ENCODE peak calls at places on chromosomes 6 and 20, in seven cellular contexts. One of them, this sample, is unnamed.

GRCh38 chr6:43276180-43277082 is 21.6 kb upstream of the SLC22A7 start:
- DNase-seq in activated T-helper 2 cell treated with anti-CD3 and anti-CD28 coated beads, Interferon-gamma antibody, Interleukin-2, Interleukin-4, amounts not matched to agents 10 μg/mL and 5 μg/mL and 100 μg/mL, durations not matched to agents 14 hours and 24 hours and 36 hours: peak
- DNase-seq in Karpas-422: no peak
- DNase-seq in ascending aorta: no peak
- DNase-seq in KBM-7: no peak
- DNase-seq in NCI-H446: no peak
- DNase-seq in AG10803: peak
- DNase-seq in this sample: no peak

GRCh38 chr20:58362970-58363369 is 26.1 kb upstream of the VAPB start:
- DNase-seq in activated T-helper 2 cell treated with anti-CD3 and anti-CD28 coated beads, Interferon-gamma antibody, Interleukin-2, Interleukin-4, amounts not matched to agents 10 μg/mL and 5 μg/mL and 100 μg/mL, durations not matched to agents 14 hours and 24 hours and 36 hours: no peak
- DNase-seq in Karpas-422: no peak
- DNase-seq in ascending aorta: no peak
- DNase-seq in KBM-7: no peak
- DNase-seq in NCI-H446: no peak
- DNase-seq in AG10803: no peak
- DNase-seq in this sample: no peak

GRCh38 chr6:139060332-139060731 is 31.8 kb downstream of the ABRACL start:
- DNase-seq in activated T-helper 2 cell treated with anti-CD3 and anti-CD28 coated beads, Interferon-gamma antibody, Interleukin-2, Interleukin-4, amounts not matched to agents 10 μg/mL and 5 μg/mL and 100 μg/mL, durations not matched to agents 14 hours and 24 hours and 36 hours: no peak
- DNase-seq in Karpas-422: no peak
- DNase-seq in ascending aorta: no peak
- DNase-seq in KBM-7: no peak
- DNase-seq in NCI-H446: no peak
- DNase-seq in AG10803: peak
- DNase-seq in this sample: no peak

GRCh38 chr6:165662671-165663282 is at the start of gene PDE10A:
- DNase-seq in activated T-helper 2 cell treated with anti-CD3 and anti-CD28 coated beads, Interferon-gamma antibody, Interleukin-2, Interleukin-4, amounts not matched to agents 10 μg/mL and 5 μg/mL and 100 μg/mL, durations not matched to agents 14 hours and 24 hours and 36 hours: no peak
- DNase-seq in Karpas-422: no peak
- DNase-seq in ascending aorta: no peak
- DNase-seq in KBM-7: no peak
- DNase-seq in NCI-H446: no peak
- DNase-seq in AG10803: peak
- DNase-seq in this sample: no peak

GRCh38 chr20:48476854-48477253 is 350.9 kb downstream of the PREX1 start:
- DNase-seq in activated T-helper 2 cell treated with anti-CD3 and anti-CD28 coated beads, Interferon-gamma antibody, Interleukin-2, Interleukin-4, amounts not matched to agents 10 μg/mL and 5 μg/mL and 100 μg/mL, durations not matched to agents 14 hours and 24 hours and 36 hours: no peak
- DNase-seq in Karpas-422: no peak
- DNase-seq in ascending aorta: no peak
- DNase-seq in KBM-7: no peak
- DNase-seq in NCI-H446: no peak
- DNase-seq in AG10803: no peak
- DNase-seq in this sample: no peak

GRCh38 chr20:1819311-1820136 is 75.7 kb upstream of the SIRPA start:
- DNase-seq in activated T-helper 2 cell treated with anti-CD3 and anti-CD28 coated beads, Interferon-gamma antibody, Interleukin-2, Interleukin-4, amounts not matched to agents 10 μg/mL and 5 μg/mL and 100 μg/mL, durations not matched to agents 14 hours and 24 hours and 36 hours: no peak
- DNase-seq in Karpas-422: no peak
- DNase-seq in ascending aorta: peak
- DNase-seq in KBM-7: peak
- DNase-seq in NCI-H446: no peak
- DNase-seq in AG10803: no peak
- DNase-seq in this sample: peak

GRCh38 chr6:159400806-159401205 is 231.6 kb downstream of the FNDC1 start:
- DNase-seq in activated T-helper 2 cell treated with anti-CD3 and anti-CD28 coated beads, Interferon-gamma antibody, Interleukin-2, Interleukin-4, amounts not matched to agents 10 μg/mL and 5 μg/mL and 100 μg/mL, durations not matched to agents 14 hours and 24 hours and 36 hours: no peak
- DNase-seq in Karpas-422: no peak
- DNase-seq in ascending aorta: no peak
- DNase-seq in KBM-7: no peak
- DNase-seq in NCI-H446: no peak
- DNase-seq in AG10803: no peak
- DNase-seq in this sample: no peak

GRCh38 chr20:50257860-50258259 is 67.2 kb downstream of the CEBPB start:
- DNase-seq in activated T-helper 2 cell treated with anti-CD3 and anti-CD28 coated beads, Interferon-gamma antibody, Interleukin-2, Interleukin-4, amounts not matched to agents 10 μg/mL and 5 μg/mL and 100 μg/mL, durations not matched to agents 14 hours and 24 hours and 36 hours: no peak
- DNase-seq in Karpas-422: no peak
- DNase-seq in ascending aorta: no peak
- DNase-seq in KBM-7: no peak
- DNase-seq in NCI-H446: no peak
- DNase-seq in AG10803: no peak
- DNase-seq in this sample: no peak

GRCh38 chr6:22470454-22471368 is 98.7 kb upstream of the HDGFL1 start:
- DNase-seq in activated T-helper 2 cell treated with anti-CD3 and anti-CD28 coated beads, Interferon-gamma antibody, Interleukin-2, Interleukin-4, amounts not matched to agents 10 μg/mL and 5 μg/mL and 100 μg/mL, durations not matched to agents 14 hours and 24 hours and 36 hours: no peak
- DNase-seq in Karpas-422: no peak
- DNase-seq in ascending aorta: peak
- DNase-seq in KBM-7: no peak
- DNase-seq in NCI-H446: peak
- DNase-seq in AG10803: peak
- DNase-seq in this sample: peak

GRCh38 chr20:49203746-49204145 is 15.5 kb upstream of the DDX27 start:
- DNase-seq in activated T-helper 2 cell treated with anti-CD3 and anti-CD28 coated beads, Interferon-gamma antibody, Interleukin-2, Interleukin-4, amounts not matched to agents 10 μg/mL and 5 μg/mL and 100 μg/mL, durations not matched to agents 14 hours and 24 hours and 36 hours: no peak
- DNase-seq in Karpas-422: no peak
- DNase-seq in ascending aorta: peak
- DNase-seq in KBM-7: no peak
- DNase-seq in NCI-H446: no peak
- DNase-seq in AG10803: no peak
- DNase-seq in this sample: no peak

GRCh38 chr6:34658605-34659218 is 37.9 kb downstream of the ILRUN start:
- DNase-seq in activated T-helper 2 cell treated with anti-CD3 and anti-CD28 coated beads, Interferon-gamma antibody, Interleukin-2, Interleukin-4, amounts not matched to agents 10 μg/mL and 5 μg/mL and 100 μg/mL, durations not matched to agents 14 hours and 24 hours and 36 hours: no peak
- DNase-seq in Karpas-422: no peak
- DNase-seq in ascending aorta: no peak
- DNase-seq in KBM-7: no peak
- DNase-seq in NCI-H446: no peak
- DNase-seq in AG10803: no peak
- DNase-seq in this sample: no peak

GRCh38 chr6:16819752-16820151 is 58.5 kb upstream of the ATXN1 start:
- DNase-seq in activated T-helper 2 cell treated with anti-CD3 and anti-CD28 coated beads, Interferon-gamma antibody, Interleukin-2, Interleukin-4, amounts not matched to agents 10 μg/mL and 5 μg/mL and 100 μg/mL, durations not matched to agents 14 hours and 24 hours and 36 hours: no peak
- DNase-seq in Karpas-422: no peak
- DNase-seq in ascending aorta: no peak
- DNase-seq in KBM-7: no peak
- DNase-seq in NCI-H446: no peak
- DNase-seq in AG10803: peak
- DNase-seq in this sample: peak

GRCh38 chr20:25072226-25072811 is 9.6 kb downstream of the VSX1 start:
- DNase-seq in activated T-helper 2 cell treated with anti-CD3 and anti-CD28 coated beads, Interferon-gamma antibody, Interleukin-2, Interleukin-4, amounts not matched to agents 10 μg/mL and 5 μg/mL and 100 μg/mL, durations not matched to agents 14 hours and 24 hours and 36 hours: no peak
- DNase-seq in Karpas-422: no peak
- DNase-seq in ascending aorta: peak
- DNase-seq in KBM-7: no peak
- DNase-seq in NCI-H446: no peak
- DNase-seq in AG10803: no peak
- DNase-seq in this sample: no peak